ENCODE peak calls at places on chromosome 10, in seven cellular contexts. One of them, this sample, is unnamed.
A peak's percentile ranks its signal among the peaks of the same experiment; 100 is the strongest.

GRCh38 chr10:75546004-75546403 is 114.6 kb downstream of the LRMDA start:
- DNase-seq in ELR: no peak
- DNase-seq in HuH-7.5: no peak
- DNase-seq in NB4: no peak
- DNase-seq in adipocyte: peak; percentile 12
- DNase-seq in naive thymus-derived CD8-positive, alpha-beta T cell: no peak
- DNase-seq in hepatic stellate cell: no peak
- DNase-seq in this sample: no peak

GRCh38 chr10:27865221-27865635 is 119.6 kb upstream of the MKX start:
- DNase-seq in ELR: peak; percentile 35
- DNase-seq in HuH-7.5: no peak
- DNase-seq in adipocyte: peak; percentile 34
- DNase-seq in hepatic stellate cell: no peak
- DNase-seq in naive thymus-derived CD8-positive, alpha-beta T cell: no peak
- DNase-seq in NB4: no peak
- DNase-seq in this sample: peak; percentile 69

GRCh38 chr10:117532003-117532385 is 10.6 kb upstream of the EMX2 start:
- DNase-seq in adipocyte: no peak
- DNase-seq in NB4: no peak
- DNase-seq in naive thymus-derived CD8-positive, alpha-beta T cell: no peak
- DNase-seq in ELR: no peak
- DNase-seq in hepatic stellate cell: no peak
- DNase-seq in HuH-7.5: no peak
- DNase-seq in this sample: no peak

GRCh38 chr10:947051-947450 is 15.5 kb upstream of the LARP4B start:
- DNase-seq in ELR: no peak
- DNase-seq in hepatic stellate cell: no peak
- DNase-seq in HuH-7.5: no peak
- DNase-seq in NB4: no peak
- DNase-seq in naive thymus-derived CD8-positive, alpha-beta T cell: no peak
- DNase-seq in adipocyte: no peak
- DNase-seq in this sample: no peak

GRCh38 chr10:96706331-96706853 is 13.9 kb downstream of the PIK3AP1 start:
- DNase-seq in HuH-7.5: no peak
- DNase-seq in ELR: no peak
- DNase-seq in NB4: no peak
- DNase-seq in naive thymus-derived CD8-positive, alpha-beta T cell: no peak
- DNase-seq in hepatic stellate cell: no peak
- DNase-seq in adipocyte: no peak
- DNase-seq in this sample: no peak

GRCh38 chr10:30115391-30116253 is 56.2 kb upstream of the JCAD start:
- DNase-seq in ELR: no peak
- DNase-seq in NB4: no peak
- DNase-seq in hepatic stellate cell: no peak
- DNase-seq in naive thymus-derived CD8-positive, alpha-beta T cell: no peak
- DNase-seq in adipocyte: no peak
- DNase-seq in HuH-7.5: no peak
- DNase-seq in this sample: no peak

GRCh38 chr10:94205370-94205930 is 157.3 kb downstream of the NOC3L start:
- DNase-seq in adipocyte: no peak
- DNase-seq in hepatic stellate cell: no peak
- DNase-seq in naive thymus-derived CD8-positive, alpha-beta T cell: no peak
- DNase-seq in NB4: no peak
- DNase-seq in ELR: no peak
- DNase-seq in HuH-7.5: no peak
- DNase-seq in this sample: peak; percentile 46

GRCh38 chr10:97888641-97889262 is 39.1 kb downstream of the GOLGA7B start:
- DNase-seq in HuH-7.5: no peak
- DNase-seq in NB4: peak; percentile 83
- DNase-seq in adipocyte: peak; percentile 72
- DNase-seq in ELR: peak; percentile 69
- DNase-seq in hepatic stellate cell: no peak
- DNase-seq in naive thymus-derived CD8-positive, alpha-beta T cell: no peak
- DNase-seq in this sample: peak; percentile 77

GRCh38 chr10:116984202-116984993 is 20.6 kb downstream of the SHTN1 start:
- DNase-seq in NB4: no peak
- DNase-seq in HuH-7.5: no peak
- DNase-seq in adipocyte: no peak
- DNase-seq in naive thymus-derived CD8-positive, alpha-beta T cell: no peak
- DNase-seq in hepatic stellate cell: no peak
- DNase-seq in ELR: no peak
- DNase-seq in this sample: no peak

GRCh38 chr10:91520657-91521056 is 110.5 kb downstream of the HECTD2 start:
- DNase-seq in NB4: no peak
- DNase-seq in adipocyte: no peak
- DNase-seq in hepatic stellate cell: no peak
- DNase-seq in HuH-7.5: no peak
- DNase-seq in ELR: no peak
- DNase-seq in naive thymus-derived CD8-positive, alpha-beta T cell: no peak
- DNase-seq in this sample: no peak

GRCh38 chr10:78451592-78451991 is 417.9 kb downstream of the RPS24 start:
- DNase-seq in HuH-7.5: no peak
- DNase-seq in ELR: no peak
- DNase-seq in naive thymus-derived CD8-positive, alpha-beta T cell: no peak
- DNase-seq in NB4: no peak
- DNase-seq in adipocyte: no peak
- DNase-seq in hepatic stellate cell: no peak
- DNase-seq in this sample: no peak

This sample was measured in EH.